ENCODE peak calls at places on chromosome 20, in four cellular contexts. M, I, W and N are unnamed samples.

GRCh38 chr20:34713194-34713943 is 9.2 kb downstream of the TP53INP2 start:
- DNase-seq in I (no peak), W (peak; percentile 96), M (no peak), N (no peak)

GRCh38 chr20:56897318-56897962 is 268.3 kb downstream of the TFAP2C start:
- DNase-seq in I (no peak), W (no peak), M (no peak), N (no peak)

GRCh38 chr20:4119854-4120209 is 104.5 kb upstream of the RNF24 start:
- DNase-seq in M (no peak), W (no peak), I (no peak), N (no peak)

GRCh38 chr20:33793011-33793931 is 17.9 kb upstream of the CHMP4B start:
- DNase-seq in W (no peak), I (no peak), M (no peak), N (no peak)

GRCh38 chr20:45174434-45175364 is at the start of gene PI3:
- DNase-seq in W (no peak), I (peak; percentile 70), M (no peak), N (no peak)

GRCh38 chr20:63881451-63882226 is 13.3 kb upstream of the DNAJC5 start:
- DNase-seq in W (no peak), I (no peak), M (no peak), N (no peak)

GRCh38 chr20:3674995-3675900 is 6.6 kb downstream of the ADAM33 start:
- DNase-seq in M (no peak), I (no peak), W (no peak), N (no peak)

GRCh38 chr20:57004416-57004815 is 262.0 kb downstream of the BMP7 start:
- DNase-seq in I (no peak), M (no peak), W (no peak), N (no peak)

GRCh38 chr20:1566701-1567100 is 9.2 kb upstream of the SIRPD start:
- DNase-seq in M (no peak), W (no peak), I (no peak), N (no peak)

GRCh38 chr20:63186528-63187316 is 29.2 kb downstream of the YTHDF1 start:
- DNase-seq in W (no peak), M (no peak), I (peak; percentile 40), N (no peak)

GRCh38 chr20:59678286-59678685 is 73.9 kb downstream of the PHACTR3 start:
- DNase-seq in I (no peak), W (no peak), M (no peak), N (no peak)

GRCh38 chr20:60302875-60303274 is 344.7 kb downstream of the CDH26 start:
- DNase-seq in W (no peak), M (no peak), I (no peak), N (no peak)

GRCh38 chr20:3390759-3391500 is 16.5 kb downstream of the DNAAF9 start:
- DNase-seq in W (no peak), I (no peak), M (no peak), N (no peak)

GRCh38 chr20:55271370-55271769 is 733.9 kb downstream of the CBLN4 start:
- DNase-seq in M (no peak), I (no peak), W (no peak), N (no peak)

GRCh38 chr20:44056010-44056698 is 130.8 kb downstream of the JPH2 start:
- DNase-seq in M (no peak), I (peak; percentile 29), W (peak; percentile 15), N (no peak)

GRCh38 chr20:37845261-37845681 is 57.7 kb upstream of the VSTM2L start:
- DNase-seq in I (peak; percentile 28), W (peak; percentile 47), M (no peak), N (no peak)

GRCh38 chr20:57398901-57399535 is 7.8 kb downstream of the RBM38 start:
- DNase-seq in I (no peak), W (no peak), M (no peak), N (no peak)

DNA sequence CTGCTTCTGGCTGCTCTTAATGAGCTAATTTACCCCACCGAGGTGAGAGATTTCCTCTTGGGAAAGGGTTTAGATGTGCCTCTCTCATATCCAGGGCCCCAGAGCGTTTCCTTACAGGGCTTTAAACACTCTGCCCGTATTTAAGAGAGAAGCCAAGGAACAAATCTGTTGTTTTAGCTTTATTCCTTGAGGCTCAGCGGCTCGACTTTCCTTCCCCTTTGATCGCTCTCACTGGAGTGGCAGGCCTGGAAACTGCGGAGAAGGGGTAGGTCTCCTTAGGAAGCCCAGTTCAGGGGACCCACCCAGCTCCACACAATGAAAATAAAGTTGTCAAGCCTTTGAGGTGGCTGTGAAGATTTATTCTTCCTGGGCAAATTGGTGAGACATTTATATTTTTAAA is 132.0 kb upstream of the JAG1 start:
- DNase-seq in M (no peak), I (no peak), W (no peak), N (no peak)
- H3K27ac ChIP-seq in M (no peak overlapping the region), I (no peak overlapping the region), W (no peak overlapping the region), N (peak overlapping the region; percentile 4)

DNA sequence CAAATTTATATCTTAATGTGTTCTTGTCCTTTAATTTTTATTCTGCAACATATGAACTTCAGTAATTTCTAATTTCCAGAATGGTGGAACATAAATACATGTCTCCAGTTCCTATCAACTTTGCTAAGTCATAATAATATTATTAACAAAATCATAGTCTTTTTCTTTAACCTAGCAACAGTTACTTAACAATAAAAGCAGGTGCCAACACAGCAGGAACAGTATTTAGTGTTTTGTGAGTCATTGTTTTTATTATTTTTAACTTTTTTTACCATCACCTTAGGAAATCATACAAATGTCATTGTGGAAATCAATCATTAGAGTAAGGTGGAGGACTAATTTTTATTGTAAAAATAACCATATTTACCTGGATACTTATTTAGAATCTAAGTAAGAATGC is 133.5 kb downstream of the PLCB1 start:
- DNase-seq in M (no peak), W (no peak), I (no peak), N (no peak)
- H3K4me1 ChIP-seq in M (no peaks in the 10 kb centered on the region), W (no peaks in the 10 kb centered on the region), I (no peaks in the 10 kb centered on the region), N (no peaks in the 10 kb centered on the region)

DNA sequence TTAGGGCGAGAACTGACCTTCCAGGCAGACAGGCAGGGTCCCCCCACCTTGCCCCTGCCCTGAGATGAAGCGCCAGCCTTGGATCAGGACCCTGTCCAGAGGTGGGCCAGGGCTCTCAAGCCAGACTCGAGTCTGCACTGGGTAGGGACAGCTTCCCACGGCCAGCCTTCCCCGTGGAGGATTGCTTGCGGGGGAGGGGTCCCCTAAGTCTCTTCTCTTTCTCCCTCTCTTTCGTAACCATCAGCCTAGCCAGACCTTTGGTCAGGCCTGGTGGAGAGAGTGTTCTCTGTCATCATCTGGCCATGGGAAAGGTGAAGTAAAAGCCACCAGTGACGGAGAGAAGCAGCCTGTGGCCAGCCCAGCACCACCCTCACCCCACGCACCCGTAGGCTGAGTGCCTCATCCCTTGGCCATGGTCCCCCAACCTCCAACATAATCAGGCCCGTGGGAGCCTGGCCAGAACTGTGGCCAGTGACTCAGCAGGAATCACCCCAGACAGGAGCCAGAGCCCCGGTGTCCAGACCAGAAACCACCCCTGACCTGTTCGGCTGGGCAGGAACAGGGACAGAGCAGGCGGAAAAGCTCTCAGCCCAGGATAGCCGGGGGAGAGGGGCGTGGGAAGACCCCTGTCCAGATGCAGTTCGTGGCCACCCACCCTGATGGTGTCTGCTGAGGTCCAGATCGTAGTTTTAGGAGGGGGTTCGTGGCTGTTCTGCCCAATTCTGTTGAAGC is 47.1 kb downstream of the SNAI1 start:
- DNase-seq in W (peak; percentile 82), I (peak; percentile 36), M (peak; percentile 56), N (no peak)
- TF ChIP-seq EP300 in W (peak; percentile 25), I (no peak), M (no peak), N (no peak)

GRCh38 chr20:5171074-5171789 is 44.4 kb downstream of the CDS2 start:
- DNase-seq in W (no peak), I (no peak), M (peak; percentile 22), N (no peak)

GRCh38 chr20:5171790-5172164 is 45.0 kb downstream of the CDS2 start:
- DNase-seq in W (peak; percentile 29), M (no peak), I (no peak), N (no peak)

GRCh38 chr20:5172903-5173463 is 46.2 kb downstream of the CDS2 start:
- DNase-seq in M (no peak), W (no peak), I (no peak), N (no peak)

GRCh38 chr20:5172167-5172586 is 45.4 kb downstream of the CDS2 start:
- DNase-seq in W (no peak), I (no peak), M (no peak), N (no peak)

DNA sequence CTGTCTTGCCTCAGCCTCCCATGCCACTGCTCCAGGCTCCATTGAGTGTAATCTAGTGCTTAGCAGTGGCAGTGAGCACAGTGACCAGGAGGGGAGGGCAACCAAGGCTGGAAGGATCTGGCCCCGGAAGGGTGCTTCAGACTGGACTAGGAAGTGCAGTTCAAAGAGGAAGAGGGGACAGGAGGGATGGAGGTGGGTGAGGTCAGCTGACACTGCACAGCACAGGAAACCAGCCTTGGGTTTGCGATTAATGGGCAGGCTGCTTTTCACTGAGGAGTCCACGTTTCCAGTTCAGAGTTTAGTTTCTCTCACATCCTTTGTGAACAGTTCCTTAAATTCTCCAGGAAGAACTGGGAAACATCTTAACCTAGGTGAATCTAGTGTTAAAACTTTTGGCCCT is 47.0 kb downstream of the CDS2 start:
- DNase-seq in I (no peak), W (no peak), M (no peak), N (no peak)
- H3K27ac ChIP-seq in I (no peak overlapping the region), W (no peak overlapping the region), M (no peak overlapping the region), N (no peak overlapping the region)

GRCh38 chr20:48754269-48754668 is 73.5 kb downstream of the PREX1 start:
- DNase-seq in I (no peak), M (no peak), W (no peak), N (no peak)

GRCh38 chr20:48751871-48752270 is 75.9 kb downstream of the PREX1 start:
- DNase-seq in I (no peak), W (no peak), M (no peak), N (no peak)

GRCh38 chr20:48750376-48750775 is 77.4 kb downstream of the PREX1 start:
- DNase-seq in W (no peak), M (no peak), I (no peak), N (no peak)

GRCh38 chr20:48750941-48751620 is 76.7 kb downstream of the PREX1 start:
- DNase-seq in M (no peak), W (no peak), I (peak; percentile 51), N (no peak)

GRCh38 chr20:48752963-48753362 is 74.8 kb downstream of the PREX1 start:
- DNase-seq in M (no peak), I (no peak), W (no peak), N (no peak)
- H3K4me1 ChIP-seq in M (no peaks in the 10 kb centered on the region), I (peaks cover 47% of the 10 kb centered on the region), W (peaks cover 3% of the 10 kb centered on the region), N (no peaks in the 10 kb centered on the region)

GRCh38 chr20:21104466-21104761 is 1.7 kb downstream of the LINC00237 start:
- DNase-seq in M (no peak), W (no peak), I (no peak), N (no peak)

GRCh38 chr20:21103582-21104465 is 2.3 kb downstream of the LINC00237 start:
- DNase-seq in M (no peak), I (no peak), W (no peak), N (no peak)

GRCh38 chr20:21101453-21102251 is 4.5 kb downstream of the LINC00237 start:
- DNase-seq in W (no peak), I (no peak), M (no peak), N (no peak)

GRCh38 chr20:21102252-21102609 is 3.9 kb downstream of the LINC00237 start:
- DNase-seq in M (no peak), I (no peak), W (no peak), N (no peak)

GRCh38 chr20:21102691-21103311 is 3.4 kb downstream of the LINC00237 start:
- DNase-seq in M (no peak), I (peak; percentile 49), W (no peak), N (peak; percentile 76)
- TF ChIP-seq EP300 in M (no peak), I (no peak), W (no peak), N (no peak)